ENCODE peak calls at places on chromosomes 7 and 10, in ten cellular contexts. B is dorsolateral prefrontal cortex, D is astrocyte of the cerebellum, T is ovary, W is esophagus muscularis mucosa, L is colonic mucosa, X is uterus, Z is cardiac muscle cell, V is GM23338, S is thoracic aorta. O is an unnamed sample.

GRCh38 chr10:30454744-30455498 is 20.9 kb downstream of the MAP3K8 start:
- DNase-seq in B (no peak), D (peak), T (no peak), W (no peak), L (peak), X (no peak), Z (no peak), V (no peak), S (no peak), O (peak)

GRCh38 chr7:127976056-127976455 is 55.2 kb downstream of the LRRC4 start:
- DNase-seq in B (no peak), D (no peak), T (no peak), W (no peak), L (peak), X (no peak), Z (no peak), V (no peak), S (no peak), O (no peak)

GRCh38 chr10:100890696-100891271 is 22.0 kb upstream of the SLF2 start:
- DNase-seq in B (no peak), D (peak), T (no peak), W (peak), L (no peak), X (no peak), Z (no peak), V (no peak), S (no peak), O (peak)

GRCh38 chr10:42177077-42177792 is 461.1 kb downstream of the ZNF33B start:
- DNase-seq in B (no peak), D (no peak), T (no peak), W (no peak), L (no peak), X (no peak), Z (no peak), V (no peak), S (no peak), O (no peak)

GRCh38 chr7:155198901-155199845 is 98.5 kb upstream of the INSIG1 start:
- DNase-seq in B (no peak), D (no peak), T (no peak), W (no peak), L (no peak), X (no peak), Z (no peak), V (no peak), S (no peak), O (no peak)

GRCh38 chr7:152674860-152675760 is 831 bp downstream of the XRCC2 start:
- DNase-seq in B (no peak), D (no peak), T (no peak), W (no peak), L (no peak), X (no peak), Z (peak), V (peak), S (no peak), O (no peak)

GRCh38 chr10:25815999-25816768 is 117.8 kb upstream of the MYO3A start:
- DNase-seq in B (no peak), D (peak), T (no peak), W (no peak), L (no peak), X (no peak), Z (no peak), V (no peak), S (no peak), O (no peak)

GRCh38 chr7:5357951-5358350 is 65.7 kb downstream of the TNRC18 start:
- DNase-seq in B (no peak), D (no peak), T (no peak), W (no peak), L (no peak), X (no peak), Z (peak), V (no peak), S (no peak), O (no peak)

GRCh38 chr7:40682696-40683095 is 547.9 kb downstream of the SUGCT start:
- DNase-seq in B (no peak), D (no peak), T (no peak), W (peak), L (no peak), X (no peak), Z (no peak), V (no peak), S (no peak), O (no peak)

GRCh38 chr10:130109796-130110235 is 814 bp downstream of the C10orf143 start:
- DNase-seq in B (no peak), D (peak), T (peak), W (no peak), L (peak), X (peak), Z (peak), V (peak), S (peak), O (peak)

GRCh38 chr7:111012799-111013675 is 77.9 kb upstream of the LRRN3 start:
- DNase-seq in B (no peak), D (no peak), T (no peak), W (no peak), L (no peak), X (no peak), Z (no peak), V (no peak), S (no peak), O (no peak)

GRCh38 chr7:77684030-77684429 is 12.2 kb upstream of the RSBN1L start:
- DNase-seq in B (no peak), D (no peak), T (no peak), W (no peak), L (peak), X (peak), Z (peak), V (peak), S (peak), O (no peak)

GRCh38 chr7:149683191-149683590 is 90.2 kb downstream of the ZNF467 start:
- DNase-seq in B (no peak), D (no peak), T (no peak), W (no peak), L (no peak), X (no peak), Z (no peak), V (no peak), S (no peak), O (no peak)

GRCh38 chr10:35135861-35136260 is 9.2 kb downstream of the CREM start:
- DNase-seq in B (no peak), D (no peak), T (no peak), W (no peak), L (no peak), X (no peak), Z (no peak), V (no peak), S (no peak), O (no peak)

GRCh38 chr7:150410131-150410530 is 31.0 kb downstream of the ZNF775 start:
- DNase-seq in B (no peak), D (no peak), T (no peak), W (no peak), L (no peak), X (no peak), Z (no peak), V (no peak), S (no peak), O (no peak)

GRCh38 chr10:131496351-131497052 is 185.0 kb upstream of the TCERG1L start:
- DNase-seq in B (no peak), D (no peak), T (no peak), W (peak), L (no peak), X (no peak), Z (no peak), V (peak), S (no peak), O (peak)
- TF ChIP-seq CTCF in B (no peak), D (no peak), T (no peak), W (no peak), L (no peak), X (no peak), Z (no peak), V (peak), S (no peak), O (no peak)

GRCh38 chr7:118250860-118251494 is 26.5 kb downstream of the ANKRD7 start:
- DNase-seq in B (no peak), D (no peak), T (no peak), W (no peak), L (no peak), X (no peak), Z (no peak), V (no peak), S (no peak), O (no peak)
- TF ChIP-seq CTCF in B (peak), D (peak), T (no peak), W (no peak), L (no peak), X (no peak), Z (peak), V (no peak), S (no peak), O (peak)

DNA sequence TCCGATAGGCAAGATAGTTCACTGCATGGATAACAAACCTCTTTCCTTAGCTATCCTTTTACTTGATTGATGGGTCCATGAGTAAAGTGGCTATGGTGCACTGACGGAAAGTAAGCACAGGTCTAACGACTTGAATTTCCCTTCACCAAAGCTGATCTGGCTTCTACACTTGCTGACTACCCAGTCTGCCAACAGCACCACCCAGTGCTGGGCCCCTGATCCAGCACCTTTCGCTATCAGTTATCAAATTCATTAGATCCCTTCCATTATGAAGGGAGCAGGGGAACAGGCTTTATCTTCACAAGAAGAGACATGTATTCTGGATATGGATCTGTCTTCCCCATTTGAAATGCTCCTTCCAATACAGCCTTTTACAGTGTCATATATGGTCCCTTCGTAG is 855.9 kb downstream of the GRID1 start:
- DNase-seq in B (no peak), D (no peak), T (no peak), W (no peak), L (no peak), X (no peak), Z (no peak), V (peak), S (no peak), O (no peak)
- TF ChIP-seq CTCF in B (peak), D (no peak), T (no peak), W (no peak), L (no peak), X (no peak), Z (no peak), V (peak), S (no peak), O (no peak)

DNA sequence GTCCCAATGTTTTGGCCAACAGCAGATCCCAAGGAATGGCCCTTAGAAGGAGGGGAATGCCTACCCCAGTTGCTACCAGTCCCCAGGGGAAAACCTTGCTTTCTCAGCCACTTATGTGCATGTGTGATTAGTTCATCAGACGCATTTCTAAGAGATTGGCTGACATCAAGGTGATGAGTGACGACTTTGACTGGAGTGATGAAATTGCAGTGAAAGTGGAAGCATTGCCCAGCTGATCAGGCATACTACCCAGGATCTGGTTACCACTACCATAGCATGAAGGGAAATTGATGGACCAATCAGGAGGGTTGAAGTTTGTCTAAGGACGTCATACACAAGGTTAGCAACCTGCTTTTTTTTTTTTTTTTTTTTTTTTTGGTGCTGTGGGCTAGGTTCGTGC is 90.3 kb upstream of the ELMO1 start:
- DNase-seq in B (no peak), D (no peak), T (no peak), W (no peak), L (no peak), X (no peak), Z (no peak), V (no peak), S (no peak), O (no peak)
- TF ChIP-seq CTCF in B (no peak), D (no peak), T (no peak), W (no peak), L (no peak), X (no peak), Z (no peak), V (no peak), S (no peak), O (no peak)

DNA sequence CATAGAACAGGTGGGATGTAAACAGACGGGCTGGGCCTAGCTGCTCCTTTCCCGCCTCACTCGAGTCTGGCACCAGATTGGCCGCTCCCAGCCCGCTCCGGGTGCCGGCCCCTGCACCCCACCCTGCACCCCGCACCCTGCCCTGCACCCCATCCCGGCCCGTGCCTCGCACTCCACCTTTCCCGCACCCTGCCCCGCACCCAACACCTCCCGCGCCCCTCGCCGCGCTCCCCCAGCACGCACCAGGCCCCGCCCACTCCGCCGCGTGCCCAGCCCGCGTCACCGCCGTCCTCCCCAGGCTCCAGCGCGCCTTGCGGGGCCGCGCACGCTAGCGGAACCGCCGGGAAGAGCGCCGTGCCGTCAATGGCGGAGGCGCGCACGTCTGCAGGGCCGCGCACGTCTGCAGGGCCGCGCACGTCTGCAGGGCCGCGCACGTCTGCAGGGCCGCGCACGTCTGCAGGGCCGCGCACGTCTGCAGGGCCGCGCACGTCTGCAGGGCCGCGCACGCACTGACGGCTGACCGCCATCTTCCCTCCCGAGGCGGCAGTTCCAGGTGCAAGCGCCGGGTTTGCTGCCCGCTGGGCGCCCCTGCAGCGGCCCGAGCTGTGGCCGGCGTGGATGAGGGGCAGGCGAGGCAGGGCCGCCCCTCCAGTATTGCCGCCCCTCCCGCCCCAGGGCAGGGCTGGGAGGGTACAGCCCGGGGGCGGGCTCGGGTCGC is at the start of gene UBE3C:
- DNase-seq in B (peak), D (peak), T (peak), W (no peak), L (peak), X (peak), Z (peak), V (peak), S (peak), O (peak)
- TF ChIP-seq CTCF in B (no peak), D (no peak), T (no peak), W (no peak), L (no peak), X (no peak), Z (no peak), V (no peak), S (no peak), O (no peak)

GRCh38 chr10:119989966-119990365 is 97.4 kb downstream of the SEC23IP start:
- DNase-seq in B (no peak), D (no peak), T (no peak), W (peak), L (no peak), X (no peak), Z (no peak), V (no peak), S (no peak), O (no peak)
- TF ChIP-seq CTCF in B (no peak), D (no peak), T (no peak), W (no peak), L (no peak), X (no peak), Z (no peak), V (no peak), S (no peak), O (no peak)

GRCh38 chr10:79390551-79391229 is 43.4 kb downstream of the PPIF start:
- DNase-seq in B (peak), D (no peak), T (peak), W (no peak), L (peak), X (peak), Z (no peak), V (no peak), S (peak), O (no peak)
- TF ChIP-seq CTCF in B (no peak), D (no peak), T (no peak), W (no peak), L (no peak), X (peak), Z (peak), V (peak), S (no peak), O (no peak)

DNA sequence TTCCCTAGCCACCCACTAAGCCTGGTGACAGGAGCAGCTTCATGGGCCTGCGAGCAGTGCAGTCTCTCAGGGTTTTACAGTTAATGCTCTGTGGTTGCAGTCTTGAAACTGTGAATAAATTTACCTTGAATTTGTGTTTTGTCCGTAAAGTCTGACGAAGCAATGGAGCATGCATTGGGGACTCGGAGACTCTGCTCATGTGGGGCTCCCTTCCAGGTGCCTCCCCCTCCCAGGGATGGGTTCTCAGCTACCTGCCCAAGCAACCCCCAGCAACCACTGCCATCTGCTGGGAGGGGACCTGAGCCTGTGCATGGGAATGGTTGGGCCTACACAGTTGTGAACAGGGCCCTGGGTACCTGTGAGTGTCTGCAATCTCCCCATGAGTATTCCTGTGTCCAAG is 36.3 kb upstream of the IKZF1 start:
- DNase-seq in B (no peak), D (no peak), T (no peak), W (no peak), L (no peak), X (no peak), Z (no peak), V (no peak), S (no peak), O (no peak)
- TF ChIP-seq CTCF in B (no peak), D (no peak), T (no peak), W (no peak), L (no peak), X (no peak), Z (no peak), V (peak), S (no peak), O (no peak)